ENCODE peak calls at places on chromosomes 6 and 20, in eight cellular contexts. I is astrocyte of the spinal cord, H is neural progenitor cell, Y is H1, V is AG09309, Q is foreskin fibroblast, J is GM06990, P is lower leg skin. M is an unnamed sample.

GRCh38 chr6:163712569-163712966 is 298.1 kb downstream of the QKI start:
- DNase-seq in I (no peak), H (no peak), Y (no peak), V (no peak), Q (no peak), J (no peak), P (no peak), M (no peak)

GRCh38 chr6:4413073-4413472 is 277.7 kb upstream of the ECI2 start:
- DNase-seq in I (peak), H (no peak), Y (no peak), V (peak), Q (peak), J (no peak), P (no peak), M (peak)

GRCh38 chr6:89257781-89258180 is 40.6 kb upstream of the GABRR1 start:
- DNase-seq in I (no peak), H (no peak), Y (peak), V (no peak), Q (no peak), J (no peak), P (no peak), M (no peak)

GRCh38 chr6:51855310-51856082 is 231.9 kb downstream of the PKHD1 start:
- DNase-seq in I (peak), H (peak), Y (no peak), V (peak), Q (peak), J (peak), P (peak), M (peak)

GRCh38 chr20:58753267-58753928 is 60.8 kb downstream of the NPEPL1 start:
- DNase-seq in I (no peak), H (peak), Y (peak), V (no peak), Q (no peak), J (no peak), P (no peak), M (no peak)

GRCh38 chr6:126926926-126927325 is 191.5 kb upstream of the RSPO3 start:
- DNase-seq in I (no peak), H (no peak), Y (no peak), V (no peak), Q (no peak), J (no peak), P (no peak), M (no peak)

GRCh38 chr20:37381621-37382538 is 35.9 kb downstream of the SRC start:
- DNase-seq in I (no peak), H (no peak), Y (no peak), V (no peak), Q (no peak), J (peak), P (no peak), M (no peak)

GRCh38 chr6:52994789-52995078 is 350 bp downstream of the GSTA4 start:
- DNase-seq in I (no peak), H (no peak), Y (no peak), V (no peak), Q (peak), J (no peak), P (no peak), M (no peak)

GRCh38 chr20:62531046-62531838 is 55.4 kb upstream of the GATA5 start:
- DNase-seq in I (no peak), H (no peak), Y (no peak), V (no peak), Q (no peak), J (no peak), P (no peak), M (no peak)

GRCh38 chr6:39432311-39433025 is 110.0 kb upstream of the KCNK16 start:
- DNase-seq in I (no peak), H (no peak), Y (no peak), V (peak), Q (peak), J (no peak), P (no peak), M (peak)

DNA sequence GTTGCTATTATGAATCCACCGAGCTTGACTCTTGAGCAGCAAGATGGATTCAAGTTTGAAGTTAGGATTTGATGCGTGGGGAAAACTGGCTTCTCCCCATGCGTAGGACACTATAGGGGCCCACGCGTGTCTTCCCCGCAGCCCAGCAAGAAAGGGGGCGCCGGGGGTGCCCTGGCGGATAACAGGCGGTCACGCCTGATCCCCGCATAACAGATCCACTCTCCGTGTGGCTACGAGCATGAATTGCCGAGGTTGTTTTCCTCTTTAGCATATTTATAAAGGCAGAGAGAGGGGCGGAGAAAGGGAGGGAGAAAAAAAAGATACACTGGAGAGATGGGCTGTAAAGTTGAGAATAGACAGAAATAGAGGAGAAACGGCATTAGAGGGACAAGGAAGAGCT is 32.1 kb downstream of the TFAP2A start:
- DNase-seq in I (no peak), H (no peak), Y (no peak), V (no peak), Q (no peak), J (no peak), P (no peak), M (no peak)
- H3K4me3 ChIP-seq in I (no peak), H (no peak), Y (no peak), V (no peak), Q (no peak), J (no peak), P (no peak), M (no peak)

GRCh38 chr6:41451515-41452163 is 94.5 kb upstream of the FOXP4 start:
- DNase-seq in I (no peak), H (no peak), Y (no peak), V (no peak), Q (peak), J (no peak), P (no peak), M (no peak)
- TF ChIP-seq CTCF in I (no peak), H (no peak), Y (no peak), V (no peak), Q (no peak), J (no peak), P (no peak), M (no peak)

DNA sequence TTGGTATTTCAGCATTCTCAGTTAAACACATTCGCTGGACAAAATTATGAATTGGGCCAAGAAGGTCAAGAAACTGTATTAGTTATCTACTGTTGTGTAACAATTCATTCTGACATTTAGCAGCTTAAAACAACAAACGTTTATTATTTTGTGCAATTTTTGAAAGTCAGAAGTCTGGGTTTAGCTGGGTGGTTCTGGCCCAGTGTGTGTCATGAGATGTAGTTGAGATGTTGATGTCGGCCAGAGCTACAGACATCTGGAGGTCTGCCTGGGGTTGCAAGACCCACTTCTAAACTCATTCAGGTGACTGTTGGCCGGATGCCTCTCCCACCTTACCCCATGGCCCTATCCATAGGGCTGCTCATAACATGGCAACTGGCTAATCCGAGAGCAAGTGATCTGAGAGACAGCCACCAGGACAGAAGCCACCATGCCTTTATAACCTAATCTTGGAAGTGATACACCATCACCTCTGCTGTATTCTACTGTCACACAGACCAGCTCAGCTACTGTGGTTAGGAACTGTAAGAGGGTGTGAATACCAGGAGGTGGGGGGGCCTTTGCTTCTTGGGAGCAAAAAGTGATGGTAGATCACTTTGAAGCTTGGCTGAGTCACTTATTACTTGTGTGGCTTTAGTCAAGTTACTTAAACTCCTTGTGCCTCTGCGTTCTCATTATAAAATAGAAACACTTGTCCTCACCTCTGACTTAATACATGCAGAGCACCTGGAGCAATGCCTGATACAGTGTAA is 217.0 kb upstream of the MYLIP start:
- DNase-seq in I (no peak), H (no peak), Y (no peak), V (no peak), Q (no peak), J (no peak), P (no peak), M (no peak)
- H3K4me3 ChIP-seq in I (no peak), H (no peak), Y (no peak), V (no peak), Q (no peak), J (no peak), P (no peak), M (no peak)

GRCh38 chr6:15110721-15111354 is 135.0 kb upstream of the JARID2 start:
- DNase-seq in I (no peak), H (no peak), Y (no peak), V (no peak), Q (peak), J (no peak), P (no peak), M (no peak)

GRCh38 chr6:15109338-15110090 is 136.4 kb upstream of the JARID2 start:
- DNase-seq in I (no peak), H (no peak), Y (no peak), V (no peak), Q (no peak), J (no peak), P (no peak), M (no peak)

GRCh38 chr6:15107644-15108382 is 138.1 kb upstream of the JARID2 start:
- DNase-seq in I (no peak), H (no peak), Y (no peak), V (no peak), Q (no peak), J (no peak), P (no peak), M (no peak)

GRCh38 chr6:15106958-15107643 is 138.8 kb upstream of the JARID2 start:
- DNase-seq in I (no peak), H (no peak), Y (no peak), V (no peak), Q (no peak), J (no peak), P (no peak), M (no peak)

DNA sequence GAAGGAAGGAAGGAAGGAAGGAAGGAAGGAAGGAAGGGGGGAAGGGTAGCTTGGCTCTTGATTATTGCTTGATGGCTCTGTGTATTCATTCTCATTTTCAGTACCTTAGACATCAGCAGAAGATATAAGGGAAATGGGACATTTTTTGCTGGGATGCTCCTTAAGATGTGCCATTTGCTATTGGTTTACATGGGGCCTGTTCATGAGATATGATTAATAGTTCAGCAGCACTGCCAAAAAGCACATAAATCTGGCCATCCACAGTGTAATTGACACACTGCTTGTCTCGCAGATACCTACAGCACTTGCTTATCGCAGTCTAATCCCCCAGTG is 137.5 kb upstream of the JARID2 start:
- DNase-seq in I (no peak), H (no peak), Y (no peak), V (no peak), Q (no peak), J (no peak), P (no peak), M (no peak)
- TF ChIP-seq CTCF in I (no peak), H (no peak), Y (no peak), V (no peak), Q (no peak), J (no peak), P (no peak), M (no peak)

DNA sequence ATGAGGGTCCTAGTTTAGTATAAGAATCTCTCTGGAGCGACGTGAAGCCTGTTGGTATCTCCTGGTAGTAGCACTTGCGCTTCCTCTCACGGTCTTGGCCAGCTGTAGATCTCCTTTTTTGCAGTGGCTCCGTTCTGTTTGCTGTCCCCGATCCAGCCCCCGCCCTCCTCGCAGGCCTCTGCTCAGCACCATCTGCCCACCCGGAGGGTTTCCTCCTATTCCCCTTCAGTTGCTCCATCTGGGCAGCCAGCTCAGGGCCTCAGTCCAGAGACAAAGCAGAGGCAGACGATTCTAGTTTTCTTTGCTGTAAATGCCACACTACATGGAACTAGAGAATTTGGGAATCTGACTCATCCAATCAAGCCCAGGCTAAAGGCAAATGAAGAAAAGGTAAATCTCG is 126.6 kb downstream of the TIAM2 start:
- DNase-seq in I (no peak), H (peak), Y (peak), V (no peak), Q (peak), J (no peak), P (no peak), M (no peak)
- H3K4me3 ChIP-seq in I (no peak), H (peak), Y (no peak), V (peak), Q (peak), J (no peak), P (no peak), M (peak)

DNA sequence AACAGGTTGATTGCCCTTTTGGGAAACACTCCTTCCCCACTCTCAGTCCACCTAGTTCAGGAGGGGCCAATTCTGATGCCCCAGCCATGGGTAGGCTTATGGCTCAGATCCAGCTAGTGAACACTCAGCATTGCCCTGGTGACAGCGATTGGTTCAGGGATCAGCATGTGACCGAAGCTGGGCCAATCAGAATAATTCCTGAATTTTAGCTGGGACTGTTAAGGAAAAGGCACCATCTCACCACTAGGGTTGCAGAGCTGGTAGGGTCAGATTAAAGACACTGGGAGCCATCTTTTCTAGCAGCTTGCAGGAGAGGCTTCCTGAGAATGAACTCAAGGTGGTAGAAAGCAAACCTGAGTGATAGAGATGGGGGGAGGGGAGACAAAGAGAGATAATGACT is 44.4 kb downstream of the EYA2 start:
- DNase-seq in I (no peak), H (peak), Y (no peak), V (no peak), Q (no peak), J (no peak), P (no peak), M (no peak)
- TF ChIP-seq CTCF in I (no peak), H (peak), Y (no peak), V (no peak), Q (no peak), J (peak), P (no peak), M (peak)

M was measured in HFF-Myc.